ENCODE peak calls at places on chromosomes 4 and X, in six cellular contexts. W is GM12878, G is endothelial cell of umbilical vein, S is HepG2, B is A549, R is K562. V is an unnamed sample.

GRCh38 chr4:183589710-183590109 is 69.3 kb downstream of the RWDD4 start:
- DNase-seq in W (no peak), S (no peak), R (no peak), G (no peak), B (no peak), V (no peak)

GRCh38 chrX:130916636-130917422 is 13.8 kb upstream of the ENOX2 start:
- DNase-seq in S (peak), R (peak), G (peak), W (no peak), B (peak), V (peak)

GRCh38 chrX:48475295-48475694 is 704 bp upstream of the FTSJ1 start:
- DNase-seq in R (peak), W (no peak), S (peak), B (no peak), G (no peak), V (peak)

GRCh38 chr4:60579335-60579734 is 620.8 kb upstream of the ADGRL3 start:
- DNase-seq in R (no peak), W (no peak), G (no peak), B (no peak), S (no peak), V (no peak)

GRCh38 chr4:98166731-98167041 is 23.4 kb upstream of the STPG2 start:
- DNase-seq in S (no peak), G (no peak), W (no peak), R (no peak), B (no peak), V (no peak)

GRCh38 chrX:149830192-149830873 is 48.6 kb downstream of the MAGEA9 start:
- DNase-seq in R (no peak), G (peak), S (no peak), B (no peak), W (peak), V (no peak)

GRCh38 chr4:156378053-156378665 is 424.5 kb upstream of the CTSO start:
- DNase-seq in S (peak), W (no peak), B (peak), G (peak), R (no peak), V (peak)

GRCh38 chr4:8427761-8428287 is 12.7 kb downstream of the ACOX3 start:
- DNase-seq in S (peak), W (no peak), G (peak), B (no peak), R (no peak), V (peak)

GRCh38 chr4:77734928-77735327 is 84.2 kb downstream of the CNOT6L start:
- DNase-seq in W (peak), S (peak), G (no peak), R (peak), B (no peak), V (peak)

GRCh38 chr4:8147231-8147970 is 11.2 kb downstream of the ABLIM2 start:
- DNase-seq in B (no peak), S (no peak), R (no peak), W (no peak), G (no peak), V (peak)

DNA sequence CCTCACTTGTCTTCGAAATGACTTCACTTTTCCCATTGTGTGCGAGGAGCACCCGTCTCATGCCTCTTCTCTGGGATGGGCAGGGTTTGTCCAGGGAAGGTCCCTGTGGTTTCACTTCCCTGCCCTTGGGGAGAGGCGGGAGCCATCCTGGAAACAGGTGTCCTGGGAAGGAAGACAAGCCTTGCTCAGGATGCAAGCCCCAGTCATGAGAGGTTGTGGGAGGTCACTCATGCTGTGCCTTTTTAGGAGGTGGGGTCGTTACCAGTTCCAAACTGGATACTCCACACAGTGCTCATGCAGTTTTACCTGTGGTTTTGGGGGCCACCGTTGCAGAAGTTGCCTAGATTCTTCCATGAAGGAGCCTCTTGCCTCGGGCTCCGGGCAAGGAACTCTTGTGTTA is 3.8 kb downstream of the RGS12 start:
- DNase-seq in S (no peak), G (no peak), R (no peak), B (no peak), W (no peak), V (no peak)
- TF ChIP-seq MYC in S (no peak), G (no peak), R (no peak), B (no peak), W (no peak), V (no peak)

GRCh38 chr4:121096629-121097028 is 24.3 kb upstream of the NDNF start:
- DNase-seq in G (peak), S (peak), R (peak), B (peak), W (no peak), V (peak)
- TF ChIP-seq MYC in G (no peak), S (no peak), R (no peak), B (no peak), W (no peak), V (no peak)

GRCh38 chr4:4859799-4860380 is 425 bp downstream of the MSX1 start:
- DNase-seq in G (peak), R (peak), W (no peak), B (no peak), S (no peak), V (peak)

GRCh38 chr4:4859010-4859798 is at the start of gene MSX1:
- DNase-seq in R (peak), B (peak), W (no peak), S (peak), G (peak), V (peak)

GRCh38 chr4:4861592-4862551 is 2.4 kb downstream of the MSX1 start:
- DNase-seq in W (no peak), S (no peak), R (no peak), B (no peak), G (no peak), V (no peak)

GRCh38 chr4:4860381-4860802 is 927 bp downstream of the MSX1 start:
- DNase-seq in G (peak), W (no peak), B (no peak), R (peak), S (peak), V (peak)

GRCh38 chr4:4860803-4861591 is 1.5 kb downstream of the MSX1 start:
- DNase-seq in W (no peak), G (peak), B (no peak), R (no peak), S (peak), V (no peak)
- TF ChIP-seq MYC in W (no peak), G (no peak), B (no peak), R (no peak), S (no peak), V (no peak)

DNA sequence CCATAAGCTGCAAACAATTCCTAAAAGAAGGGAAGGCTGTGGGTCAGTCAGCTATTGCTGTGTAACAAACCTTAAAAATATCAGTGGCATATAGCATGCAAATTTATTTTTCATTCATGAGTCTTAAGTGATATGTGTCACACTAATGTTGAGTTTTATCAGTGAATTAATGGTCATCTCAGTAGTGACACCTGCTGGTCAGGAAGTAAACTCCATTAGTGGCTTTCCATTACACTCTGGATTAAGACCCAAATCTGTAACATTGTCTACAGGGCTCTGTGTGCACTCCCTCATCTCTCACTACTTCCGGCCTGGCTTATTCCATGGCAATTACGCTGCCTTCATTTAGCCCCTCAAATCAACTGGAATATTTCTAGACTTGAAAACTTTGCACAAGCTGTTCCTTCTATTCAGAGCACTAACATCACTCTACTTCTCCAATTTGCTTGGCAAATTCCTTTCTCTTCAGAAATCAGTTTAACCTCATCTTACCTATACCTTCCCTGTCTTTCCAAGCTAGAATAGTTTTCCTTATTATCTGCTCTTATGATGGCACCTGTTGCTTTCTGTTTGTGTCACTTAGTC is 217.3 kb upstream of the TAPT1 start:
- DNase-seq in G (peak), W (no peak), S (peak), B (peak), R (peak), V (peak)
- TF ChIP-seq MYC in G (no peak), W (no peak), S (no peak), B (no peak), R (no peak), V (no peak)

GRCh38 chrX:55008571-55009358 is 8.6 kb downstream of the APEX2 start:
- DNase-seq in B (peak), S (no peak), R (no peak), G (peak), W (no peak), V (peak)
- TF ChIP-seq MYC in B (no peak), S (no peak), R (no peak), G (no peak), W (no peak), V (no peak)

GRCh38 chr4:123107444-123108252 is 185.3 kb upstream of the NUDT6 start:
- DNase-seq in B (no peak), W (no peak), S (no peak), G (no peak), R (no peak), V (no peak)

GRCh38 chr4:123104275-123104674 is 181.9 kb upstream of the NUDT6 start:
- DNase-seq in G (no peak), W (no peak), S (no peak), R (no peak), B (no peak), V (no peak)

GRCh38 chr4:123106741-123107140 is 184.3 kb upstream of the NUDT6 start:
- DNase-seq in W (no peak), R (no peak), B (no peak), G (no peak), S (no peak), V (no peak)

DNA sequence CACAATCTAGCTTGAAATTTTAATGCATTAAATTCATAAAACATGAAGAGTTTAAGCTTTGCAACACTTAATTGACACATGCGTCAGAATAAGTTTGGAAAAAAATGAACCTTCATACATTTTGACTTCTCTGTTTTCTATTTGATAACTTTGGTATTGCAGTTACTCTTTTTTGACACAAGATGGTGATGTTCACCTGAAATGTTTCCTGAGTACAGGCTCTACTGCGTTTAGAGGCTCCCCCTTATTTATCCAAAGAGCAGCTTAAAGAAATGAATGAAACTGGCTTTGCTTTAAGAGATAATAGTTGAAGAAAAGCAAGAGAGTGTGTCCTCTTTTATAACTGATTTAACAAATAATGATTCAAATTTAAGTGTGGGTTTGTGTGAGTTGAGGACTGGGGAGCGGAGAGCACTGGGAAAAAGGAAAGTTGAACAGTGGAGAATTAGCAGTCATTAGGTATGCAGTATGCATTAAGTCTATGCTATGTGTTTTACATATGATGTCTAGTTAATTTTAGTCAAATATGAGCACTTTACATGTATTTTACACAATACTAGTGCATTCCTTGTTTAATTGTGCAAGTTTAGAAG is 180.6 kb upstream of the NUDT6 start:
- DNase-seq in S (peak), R (peak), G (peak), B (peak), W (no peak), V (peak)
- TF ChIP-seq MYC in S (no peak), R (no peak), G (no peak), B (no peak), W (no peak), V (no peak)

DNA sequence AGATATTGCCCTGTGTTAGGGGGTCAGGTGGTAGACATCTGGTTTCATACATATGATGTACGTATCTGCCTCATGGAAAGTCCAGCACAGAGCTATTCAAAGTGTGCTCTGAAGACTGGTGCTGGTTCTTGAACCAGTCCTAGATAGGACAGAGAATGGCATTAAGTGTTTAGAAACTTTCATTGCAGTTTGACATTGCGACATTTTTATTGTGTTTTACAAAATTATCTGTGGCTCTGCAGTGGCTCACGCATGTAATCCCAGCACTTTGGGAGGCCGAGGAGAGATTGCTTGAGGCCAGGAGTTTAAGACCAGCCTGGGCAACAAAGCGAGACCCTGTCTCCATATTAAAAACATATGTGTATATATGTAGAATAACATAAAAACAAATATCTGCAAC is 56.9 kb downstream of the USP9X start:
- DNase-seq in S (no peak), R (no peak), G (no peak), W (no peak), B (no peak), V (peak)
- TF ChIP-seq MYC in S (no peak), R (no peak), G (no peak), W (no peak), B (no peak), V (no peak)

DNA sequence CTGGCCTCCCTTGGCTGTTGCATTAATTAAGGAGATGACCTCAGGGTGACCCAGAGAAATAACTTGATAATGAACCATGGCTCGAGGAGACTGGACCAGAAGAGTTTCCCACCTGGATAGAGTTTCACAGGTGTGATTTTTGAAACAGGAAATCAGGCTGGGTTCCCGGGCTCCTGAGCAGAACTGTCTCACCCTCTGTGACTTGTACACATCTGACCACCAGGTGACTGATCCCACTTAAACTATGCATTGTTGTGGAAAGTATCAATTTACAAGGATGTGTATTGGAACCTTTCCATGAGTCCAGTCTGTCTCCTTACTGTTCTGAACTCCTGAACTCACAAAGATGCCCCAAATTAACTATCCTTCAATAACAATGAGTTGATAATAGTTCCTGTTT is 220.3 kb downstream of the PTTG2 start:
- DNase-seq in W (no peak), G (peak), R (no peak), S (no peak), B (no peak), V (no peak)
- TF ChIP-seq MYC in W (no peak), G (no peak), R (no peak), S (no peak), B (no peak), V (no peak)

DNA sequence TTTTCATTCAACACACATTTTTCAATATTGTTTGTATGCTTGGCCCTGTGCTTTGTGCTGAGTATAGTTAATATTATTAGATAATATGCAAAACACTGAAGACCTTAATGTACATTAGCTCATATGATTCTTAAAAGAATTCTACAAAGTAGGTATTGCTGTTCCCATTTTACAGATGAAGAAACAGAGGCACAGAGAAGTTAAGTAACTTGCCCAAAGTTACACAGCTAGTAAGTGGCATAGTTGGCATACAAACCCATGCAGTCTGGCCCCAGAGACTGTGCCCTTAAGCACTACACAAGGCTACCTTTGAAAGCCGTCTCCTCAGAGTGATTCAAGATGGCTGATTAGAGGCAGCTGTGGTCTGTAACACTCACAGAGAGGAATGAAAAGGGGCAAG is 293.4 kb upstream of the F9 start:
- DNase-seq in W (no peak), R (no peak), G (no peak), B (no peak), S (no peak), V (no peak)
- TF ChIP-seq MYC in W (no peak), R (no peak), G (no peak), B (no peak), S (no peak), V (no peak)

DNA sequence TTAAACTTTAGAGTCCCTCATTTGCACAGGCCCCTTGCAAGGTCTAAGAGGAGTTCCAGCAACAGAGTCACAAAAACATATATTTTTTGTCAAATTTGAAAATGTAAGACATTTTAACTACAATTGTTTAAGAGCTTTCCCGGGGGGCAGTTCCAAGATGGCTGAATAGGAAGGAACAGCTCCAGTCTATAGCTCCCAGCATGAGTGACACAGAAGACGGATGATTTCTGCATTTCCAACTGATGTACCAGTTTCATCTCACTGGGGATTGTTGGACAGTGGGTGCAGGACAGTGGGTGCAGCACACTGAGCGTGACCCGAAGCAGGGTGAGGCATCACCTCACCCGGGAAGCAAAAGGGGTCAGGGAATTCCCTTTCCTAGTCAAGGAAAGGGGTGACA is 71.4 kb upstream of the NMU start:
- DNase-seq in G (no peak), W (no peak), B (no peak), S (no peak), R (no peak), V (no peak)
- TF ChIP-seq MYC in G (no peak), W (no peak), B (no peak), S (no peak), R (no peak), V (no peak)

V was measured in NB4.